ENCODE peak calls at places on chromosomes 12 and 14, in eight cellular contexts. X is HCT116, L is GM12878, Z is Panc1, U is GM23338, S is HepG2, E is upper lobe of left lung, B is K562. A is an unnamed sample.

GRCh38 chr12:110244829-110245228 is 36.2 kb upstream of the ATP2A2 start:
- ATAC-seq in L (no peak), S (no peak), U (peak), X (no peak), B (peak), Z (no peak), E (no peak), A (no peak)

GRCh38 chr12:49565119-49565955 is 2.6 kb downstream of the MCRS1 start:
- ATAC-seq in B (no peak), Z (no peak), X (no peak), E (no peak), U (no peak), L (no peak), S (no peak), A (no peak)

GRCh38 chr12:116408489-116409217 is 131.2 kb upstream of the MED13L start:
- ATAC-seq in Z (no peak), S (no peak), L (no peak), X (no peak), U (no peak), B (no peak), E (no peak), A (no peak)

GRCh38 chr12:122867701-122868461 is 28.0 kb downstream of the VPS37B start:
- ATAC-seq in S (peak), E (no peak), L (peak), U (peak), B (peak), X (peak), Z (peak), A (peak)

GRCh38 chr12:131928080-131928764 is 854 bp upstream of the PUS1 start:
- ATAC-seq in Z (peak), X (peak), U (peak), L (peak), S (peak), B (peak), E (peak), A (peak)

GRCh38 chr12:122903704-122904034 is 7.7 kb upstream of the VPS37B start:
- ATAC-seq in S (peak), E (no peak), B (no peak), L (no peak), Z (no peak), U (peak), X (no peak), A (no peak)

GRCh38 chr14:99318091-99318958 is 46.3 kb upstream of the BCL11B start:
- ATAC-seq in S (peak), E (no peak), U (peak), Z (no peak), L (no peak), X (no peak), B (no peak), A (no peak)

GRCh38 chr12:24840046-24840800 is 108.7 kb downstream of the BCAT1 start:
- ATAC-seq in S (no peak), B (no peak), X (no peak), U (no peak), E (no peak), L (peak), Z (no peak), A (peak)

GRCh38 chr14:22887990-22888378 is 5.0 kb downstream of the REM2 start:
- ATAC-seq in Z (no peak), E (no peak), U (no peak), X (no peak), L (peak), B (no peak), S (peak), A (no peak)

GRCh38 chr14:106459971-106460730 is 933.8 kb downstream of the TMEM121 start:
- ATAC-seq in B (no peak), S (no peak), E (no peak), L (peak), Z (no peak), U (no peak), X (no peak), A (no peak)

GRCh38 chr14:96030136-96030760 is 8.9 kb upstream of the C14orf132 start:
- ATAC-seq in S (no peak), X (no peak), Z (no peak), U (no peak), E (peak), B (no peak), L (no peak), A (peak)

GRCh38 chr12:128916425-128916824 is 63.1 kb downstream of the GLT1D1 start:
- ATAC-seq in Z (no peak), U (no peak), E (no peak), S (no peak), L (peak), B (no peak), X (no peak), A (no peak)

GRCh38 chr12:100348657-100349454 is 8.0 kb upstream of the SLC17A8 start:
- ATAC-seq in Z (peak), S (peak), E (no peak), U (peak), L (peak), B (peak), X (peak), A (no peak)

GRCh38 chr12:49923035-49923644 is 19.4 kb upstream of the FAIM2 start:
- ATAC-seq in Z (no peak), S (no peak), U (peak), E (no peak), X (no peak), L (no peak), B (no peak), A (peak)

GRCh38 chr12:30063435-30063945 is 279.7 kb upstream of the TMTC1 start:
- ATAC-seq in B (no peak), U (no peak), E (no peak), S (no peak), Z (no peak), X (no peak), L (no peak), A (no peak)

GRCh38 chr12:14779834-14780233 is 23.4 kb downstream of the WBP11 start:
- ATAC-seq in E (no peak), B (no peak), Z (no peak), U (no peak), S (no peak), X (no peak), L (no peak), A (no peak)

DNA sequence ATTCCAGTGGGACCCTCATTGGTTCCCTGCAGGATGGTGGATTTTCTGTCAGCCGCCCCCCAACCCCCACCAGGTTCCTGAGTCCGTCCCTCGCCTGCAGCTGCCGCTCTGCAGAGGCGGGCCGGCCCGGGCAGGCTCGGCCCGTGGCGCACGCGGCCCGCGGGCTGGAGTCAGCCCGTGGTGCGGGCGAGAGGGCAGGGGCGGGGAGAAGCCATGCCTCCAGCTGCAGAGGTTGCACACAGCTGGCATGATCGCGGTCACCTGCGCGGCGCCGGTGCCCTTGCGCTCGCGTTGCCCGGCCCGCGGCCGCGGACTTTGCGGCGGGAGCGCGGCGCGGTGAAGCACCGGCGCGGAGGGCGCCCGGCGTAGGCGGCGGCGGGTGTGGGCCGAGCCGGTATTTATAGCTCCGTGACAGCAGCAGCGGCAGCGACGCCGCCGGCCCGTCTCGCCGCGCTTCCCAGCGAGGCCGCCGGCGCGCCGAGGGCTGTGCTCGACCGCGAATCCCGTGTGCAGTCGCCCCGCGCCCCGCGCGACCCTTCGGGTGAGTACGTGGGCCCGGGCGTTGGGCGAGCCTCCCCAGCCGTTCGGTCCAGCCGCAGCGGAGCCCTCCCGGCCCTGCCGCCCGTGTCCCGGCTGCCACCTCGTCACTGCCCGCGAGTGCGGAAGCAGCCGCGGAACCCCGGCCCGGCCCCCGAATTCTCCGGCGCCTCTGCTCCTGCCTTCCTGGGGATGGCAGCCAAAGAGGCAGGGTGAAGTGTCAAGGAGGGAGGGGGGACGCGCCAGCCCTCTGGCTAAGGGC is at the start of gene TMEM117:
- ATAC-seq in U (peak), S (peak), B (peak), X (peak), E (peak), L (peak), Z (peak), A (peak)
- TF ChIP-seq CTCF in U (no peak), S (no peak), B (no peak), X (no peak), E (no peak), L (no peak), Z (no peak), A (peak)

GRCh38 chr14:50342211-50343080 is 30.3 kb downstream of the DMAC2L start:
- ATAC-seq in B (peak), L (peak), E (peak), U (peak), S (peak), Z (peak), X (no peak), A (peak)
- TF ChIP-seq POLR2AphosphoS5 in B (peak), L (no peak), E (peak), U (no peak), S (no peak), Z (no peak), X (no peak), A (no peak)

GRCh38 chr12:127712561-127712960 is 554.4 kb upstream of the TMEM132C start:
- ATAC-seq in E (no peak), B (no peak), X (no peak), Z (no peak), S (no peak), L (no peak), U (no peak), A (no peak)

GRCh38 chr12:127716181-127716580 is 550.8 kb upstream of the TMEM132C start:
- ATAC-seq in U (no peak), S (no peak), Z (no peak), L (no peak), E (no peak), B (no peak), X (no peak), A (no peak)

DNA sequence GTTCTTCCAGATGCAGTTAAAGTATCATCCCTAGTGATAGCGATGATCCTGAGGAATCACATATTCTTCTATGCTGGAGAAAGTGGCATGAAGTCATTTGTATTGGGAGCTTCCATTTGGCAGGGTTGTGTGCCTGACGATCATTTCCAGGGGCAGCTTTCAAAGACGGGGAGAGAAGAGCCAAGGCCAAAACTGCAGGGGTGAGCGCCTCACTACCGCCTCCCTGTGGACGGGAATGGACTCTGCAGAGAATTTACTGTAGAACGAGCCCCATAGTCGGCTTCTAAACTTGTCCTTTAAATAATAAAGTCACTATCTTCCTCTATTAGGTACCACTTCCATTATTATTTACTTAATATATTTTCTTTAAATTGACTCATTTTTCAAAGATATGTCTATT is 555.9 kb upstream of the TMEM132C start:
- ATAC-seq in X (no peak), B (no peak), E (no peak), Z (no peak), U (no peak), S (no peak), L (no peak), A (no peak)
- TF ChIP-seq CTCF in X (no peak), B (no peak), E (no peak), Z (peak), U (peak), S (peak), L (no peak), A (no peak)

GRCh38 chr14:73943083-73943482 is 6.8 kb downstream of the FAM161B start:
- ATAC-seq in L (no peak), U (no peak), B (no peak), S (peak), Z (no peak), X (no peak), E (peak), A (peak)
- TF ChIP-seq POLR2AphosphoS5 in L (no peak), U (no peak), B (no peak), S (no peak), Z (no peak), X (no peak), E (no peak), A (peak)

GRCh38 chr12:71565568-71565967 is 98.1 kb downstream of the ZFC3H1 start:
- ATAC-seq in L (no peak), X (no peak), S (no peak), B (no peak), E (no peak), U (no peak), Z (no peak), A (no peak)
- TF ChIP-seq CTCF in L (no peak), X (no peak), S (no peak), B (no peak), E (no peak), U (no peak), Z (no peak), A (no peak)

GRCh38 chr12:2323538-2324261 is 270.9 kb downstream of the CACNA1C start:
- ATAC-seq in E (peak), L (no peak), U (no peak), X (no peak), S (no peak), B (no peak), Z (no peak), A (no peak)
- TF ChIP-seq POLR2AphosphoS5 in E (no peak), L (no peak), U (no peak), X (no peak), S (no peak), B (no peak), Z (no peak), A (peak)

GRCh38 chr12:104653730-104654328 is 197.1 kb downstream of the CHST11 start:
- ATAC-seq in U (peak), B (peak), S (peak), E (no peak), X (peak), L (peak), Z (peak), A (no peak)
- TF ChIP-seq CTCF in U (peak), B (peak), S (peak), E (no peak), X (peak), L (peak), Z (peak), A (no peak)

GRCh38 chr12:55929306-55929791 is 1.6 kb upstream of the DGKA start:
- ATAC-seq in E (no peak), Z (no peak), L (peak), U (no peak), B (no peak), S (no peak), X (no peak), A (no peak)
- TF ChIP-seq POLR2AphosphoS5 in E (no peak), Z (no peak), L (peak), U (no peak), B (no peak), S (no peak), X (no peak), A (no peak)

GRCh38 chr14:60197629-60198318 is 32.6 kb upstream of the DHRS7 start:
- ATAC-seq in S (no peak), E (no peak), Z (no peak), L (peak), B (no peak), X (no peak), U (no peak), A (no peak)

GRCh38 chr14:60196291-60196690 is 31.1 kb upstream of the DHRS7 start:
- ATAC-seq in U (no peak), Z (no peak), X (no peak), S (no peak), E (no peak), B (no peak), L (peak), A (no peak)

GRCh38 chr14:60189923-60190840 is 25.0 kb upstream of the DHRS7 start:
- ATAC-seq in S (no peak), U (no peak), E (no peak), L (peak), X (no peak), Z (no peak), B (no peak), A (no peak)

GRCh38 chr14:60199321-60199720 is 34.1 kb upstream of the DHRS7 start:
- ATAC-seq in L (no peak), S (no peak), B (no peak), X (no peak), E (no peak), Z (no peak), U (no peak), A (no peak)

GRCh38 chr14:60195179-60195810 is 30.1 kb upstream of the DHRS7 start:
- ATAC-seq in S (no peak), E (no peak), B (peak), Z (no peak), L (peak), X (no peak), U (peak), A (no peak)
- TF ChIP-seq CTCF in S (peak), E (peak), B (no peak), Z (peak), L (peak), X (peak), U (peak), A (no peak)